ENCODE peak calls at places on chromosomes 5 and 9, in four cellular contexts. S is mesenchymal stem cell, Q is PC-3, A is suprapubic skin. Y is an unnamed sample.
A peak's percentile ranks its signal among the peaks of the same experiment; 100 is the strongest.

GRCh38 chr9:128528445-128529160 is 23.8 kb upstream of the SPTAN1 start:
- DNase-seq in A (no peak), Q (peak; percentile 62), S (peak; percentile 44), Y (peak; percentile 9)

GRCh38 chr5:74313896-74314295 is 326.6 kb downstream of the ENC1 start:
- DNase-seq in A (no peak), S (no peak), Q (no peak), Y (no peak)

GRCh38 chr9:137205126-137206069 is at the start of the genes NDOR1 and TMEM203:
- DNase-seq in Q (peak; percentile 82), S (peak; percentile 87), A (peak; percentile 96), Y (peak; percentile 90)

GRCh38 chr9:137319434-137319975 is 17.4 kb upstream of the NRARP start:
- DNase-seq in Q (no peak), S (no peak), A (no peak), Y (no peak)

GRCh38 chr9:134597041-134597913 is 44.3 kb upstream of the COL5A1 start:
- DNase-seq in A (peak; percentile 71), S (peak; percentile 44), Q (peak; percentile 31), Y (no peak)

GRCh38 chr5:142053434-142054253 is 40.8 kb upstream of the GNPDA1 start:
- DNase-seq in A (no peak), S (peak; percentile 77), Q (peak; percentile 59), Y (no peak)

GRCh38 chr9:137286980-137287383 is 9.5 kb downstream of the TOR4A start:
- DNase-seq in Q (peak; percentile 72), S (peak; percentile 74), A (no peak), Y (peak; percentile 61)

GRCh38 chr5:68515514-68515913 is 300.0 kb downstream of the PIK3R1 start:
- DNase-seq in A (no peak), Q (no peak), S (no peak), Y (no peak)

GRCh38 chr9:20321683-20322082 is 300.6 kb downstream of the MLLT3 start:
- DNase-seq in S (no peak), A (no peak), Q (no peak), Y (no peak)

GRCh38 chr5:140111859-140112551 is 1.9 kb upstream of the PURA start:
- DNase-seq in S (no peak), A (no peak), Q (no peak), Y (no peak)

GRCh38 chr9:28882528-28882927 is 1309.2 kb upstream of the C9orf72 start:
- DNase-seq in A (no peak), Q (no peak), S (no peak), Y (no peak)

GRCh38 chr9:34400686-34401602 is 24.2 kb upstream of the MYORG start:
- DNase-seq in Q (no peak), A (no peak), S (no peak), Y (no peak)
- H3K36me3 ChIP-seq in Q (peaks cover 4% of the 10 kb centered on the region), A (peaks cover 59% of the 10 kb centered on the region), S (peaks cover 84% of the 10 kb centered on the region), Y (peaks cover 3% of the 10 kb centered on the region)

DNA sequence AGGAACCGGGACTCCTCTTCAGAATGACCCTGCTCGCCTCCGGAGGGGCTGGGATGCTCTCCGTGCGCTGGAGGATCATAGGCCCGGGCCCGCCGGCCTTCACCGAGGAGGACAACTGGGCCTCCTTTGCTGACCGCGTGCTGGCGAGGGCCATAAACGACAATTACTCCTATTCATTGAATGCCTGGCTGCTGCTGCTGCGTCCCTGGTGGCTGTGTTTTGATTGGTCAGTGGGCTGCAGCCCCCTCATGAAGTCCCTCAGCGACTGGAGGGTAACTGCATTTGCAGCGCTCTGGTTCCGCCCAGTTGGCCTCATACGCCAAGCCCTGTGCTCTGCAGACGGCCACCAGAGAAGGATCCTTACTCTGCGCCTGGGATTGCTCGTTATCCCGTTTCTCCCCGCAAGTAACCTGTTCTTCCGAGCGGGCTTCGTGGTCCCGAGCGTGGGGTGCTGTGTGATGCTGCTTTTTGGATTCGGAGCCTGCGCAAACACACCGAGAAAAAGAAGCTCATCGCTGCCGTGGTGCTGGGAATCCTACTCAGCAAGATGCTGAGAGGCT is 16.6 kb downstream of the OR2V1 start:
- DNase-seq in A (peak; percentile 65), S (no peak), Q (no peak), Y (no peak)
- H3K4me3 ChIP-seq in A (no peak overlapping the region), S (no peak overlapping the region), Q (peak overlapping the region; percentile 61), Y (no peak overlapping the region)

DNA sequence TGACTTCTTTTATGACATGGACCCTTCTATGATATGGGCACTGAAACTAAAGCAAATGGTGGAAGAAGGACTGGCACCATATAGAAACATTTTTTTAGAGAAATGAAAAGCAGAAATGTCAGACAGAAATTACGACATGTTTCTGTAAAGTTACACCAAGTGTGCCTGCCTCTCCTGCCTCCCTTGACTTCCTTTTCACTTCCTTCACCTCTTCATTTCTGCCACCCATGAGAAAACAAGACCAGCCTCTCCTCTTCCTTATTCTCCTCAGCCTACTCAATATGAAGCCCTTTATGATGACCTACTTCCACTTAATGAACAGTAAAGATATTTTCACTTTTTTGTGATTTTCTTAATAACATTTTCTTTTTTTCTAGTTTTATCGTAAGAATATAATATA is 44.5 kb downstream of the ERCC6L2 start:
- DNase-seq in S (no peak), A (no peak), Q (no peak), Y (no peak)
- H3K36me3 ChIP-seq in S (peaks cover 75% of the 10 kb centered on the region), A (peaks cover 46% of the 10 kb centered on the region), Q (peaks cover 7% of the 10 kb centered on the region), Y (peaks cover 55% of the 10 kb centered on the region)

GRCh38 chr5:170773031-170773985 is 10.2 kb upstream of the GABRP start:
- DNase-seq in A (no peak), S (no peak), Q (no peak), Y (no peak)

GRCh38 chr5:170769898-170770416 is 13.6 kb upstream of the GABRP start:
- DNase-seq in A (no peak), S (no peak), Q (no peak), Y (no peak)

GRCh38 chr5:170769236-170769635 is 14.3 kb upstream of the GABRP start:
- DNase-seq in Q (no peak), S (no peak), A (no peak), Y (no peak)

GRCh38 chr5:170774831-170775230 is 8.7 kb upstream of the GABRP start:
- DNase-seq in A (no peak), Q (no peak), S (no peak), Y (no peak)
- H3K4me3 ChIP-seq in A (no peak overlapping the region), Q (no peak overlapping the region), S (no peak overlapping the region), Y (no peak overlapping the region)

GRCh38 chr5:111929261-111929660 is 172.3 kb upstream of the NREP start:
- DNase-seq in Q (no peak), S (no peak), A (no peak), Y (no peak)

GRCh38 chr5:111930905-111931461 is 174.0 kb upstream of the NREP start:
- DNase-seq in S (peak; percentile 27), A (no peak), Q (peak; percentile 73), Y (peak; percentile 69)

GRCh38 chr5:111929892-111930291 is 172.9 kb upstream of the NREP start:
- DNase-seq in S (peak; percentile 77), A (no peak), Q (peak; percentile 83), Y (peak; percentile 85)

GRCh38 chr5:111931658-111932057 is 174.7 kb upstream of the NREP start:
- DNase-seq in A (no peak), S (no peak), Q (no peak), Y (no peak)

GRCh38 chr5:111930407-111930806 is 173.4 kb upstream of the NREP start:
- DNase-seq in Q (no peak), S (peak; percentile 47), A (no peak), Y (no peak)
- H3K36me3 ChIP-seq in Q (no peaks in the 10 kb centered on the region), S (no peaks in the 10 kb centered on the region), A (no peaks in the 10 kb centered on the region), Y (no peaks in the 10 kb centered on the region)

GRCh38 chr9:2621678-2622360 is at the start of gene VLDLR:
- DNase-seq in A (no peak), Q (no peak), S (peak; percentile 20), Y (peak; percentile 13)

GRCh38 chr9:2622361-2623045 is 916 bp downstream of the VLDLR start:
- DNase-seq in Q (no peak), A (peak; percentile 79), S (peak; percentile 33), Y (peak; percentile 16)

GRCh38 chr9:2623046-2623865 is 1.7 kb downstream of the VLDLR start:
- DNase-seq in Q (no peak), A (peak; percentile 80), S (peak; percentile 43), Y (no peak)

GRCh38 chr9:2618289-2618688 is 3.3 kb upstream of the VLDLR start:
- DNase-seq in Q (no peak), S (no peak), A (no peak), Y (no peak)

DNA sequence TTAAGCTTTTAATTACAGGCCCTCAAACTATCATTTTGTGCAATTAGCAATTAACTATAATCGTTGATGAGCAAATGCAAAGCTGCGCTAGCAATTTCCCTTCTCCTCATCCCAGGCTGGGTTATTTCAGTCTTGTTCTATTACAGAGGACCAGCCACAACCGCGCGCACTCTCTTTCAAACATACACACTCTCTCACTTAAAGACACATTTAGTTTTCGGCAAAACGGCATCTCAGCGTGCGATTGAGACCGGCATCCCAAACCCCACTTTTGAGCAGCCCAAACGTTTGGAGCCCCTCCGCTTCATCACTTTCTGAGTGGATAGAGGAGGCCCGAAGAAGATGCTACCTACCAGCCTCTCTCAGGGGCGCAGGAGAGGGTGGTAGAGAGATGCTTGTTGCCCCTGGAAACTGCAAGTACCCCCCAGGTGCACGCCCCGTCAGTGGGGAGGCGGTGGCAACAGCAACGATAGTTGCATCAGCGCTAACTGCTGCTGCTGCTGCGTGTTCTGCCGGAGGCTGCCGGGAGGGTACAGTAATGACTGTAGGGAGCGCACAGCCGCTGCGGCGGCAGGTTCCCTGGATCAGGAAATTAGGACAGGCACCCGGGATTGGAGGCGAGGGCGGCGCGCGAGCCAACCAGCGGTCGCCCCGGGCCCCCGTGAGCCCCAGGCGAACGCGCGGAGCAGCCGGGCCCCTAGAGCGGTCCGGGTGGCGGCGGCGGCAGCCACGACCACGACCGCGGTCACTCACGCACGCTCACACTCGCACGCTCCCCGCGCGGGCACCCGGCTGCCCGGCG is 510 bp upstream of the VLDLR start:
- DNase-seq in Q (peak; percentile 44), S (peak; percentile 77), A (peak; percentile 84), Y (peak; percentile 65)
- H3K4me3 ChIP-seq in Q (peak overlapping the region; percentile 67), S (peak overlapping the region; percentile 78), A (peak overlapping the region; percentile 68), Y (peak overlapping the region; percentile 49)

DNA sequence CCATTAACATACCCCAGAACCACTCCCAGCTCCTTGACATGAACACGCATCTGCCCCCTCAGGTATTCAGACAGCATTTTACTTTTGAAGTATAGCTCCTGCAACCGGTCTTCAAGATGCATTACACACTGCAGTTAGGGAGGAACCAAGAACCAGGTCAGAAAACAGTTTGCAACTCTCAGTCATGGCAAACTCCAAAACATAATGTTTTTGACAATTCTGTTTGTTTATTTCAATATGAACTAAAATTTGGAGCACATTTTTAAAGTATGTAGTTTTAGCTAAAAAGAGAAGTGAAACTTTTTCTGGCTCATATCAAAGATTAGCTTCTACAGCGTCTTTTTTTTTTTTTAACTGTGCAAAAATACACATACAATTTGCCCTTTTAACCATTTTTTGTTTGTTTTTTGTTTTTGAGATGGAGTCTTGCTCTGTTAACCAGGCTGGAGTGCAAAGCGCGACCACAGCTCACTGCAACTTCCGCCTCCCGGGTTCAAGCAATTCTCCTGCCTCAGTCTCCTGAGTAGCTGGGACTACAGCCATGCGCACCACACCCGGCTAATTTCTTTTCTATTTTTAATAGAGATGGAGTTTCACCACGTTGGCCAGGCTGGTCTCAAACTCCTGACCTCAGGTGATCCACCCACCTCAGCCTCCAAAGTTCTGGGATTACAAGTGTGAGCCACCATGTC is 12.2 kb upstream of the RAPGEF6 start:
- DNase-seq in A (no peak), S (no peak), Q (no peak), Y (no peak)
- H3K36me3 ChIP-seq in A (peaks cover 50% of the 10 kb centered on the region), S (peaks cover 96% of the 10 kb centered on the region), Q (peaks cover 4% of the 10 kb centered on the region), Y (peaks cover 78% of the 10 kb centered on the region)

Y was measured in MG63.